ENCODE peak calls at places on chromosomes 12 and 14, in six cellular contexts. J, O, R, X, N and H are unnamed samples.

GRCh38 chr12:29778531-29778930 is 5.2 kb downstream of the TMTC1 start:
- DNase-seq in J (no peak), O (no peak), R (no peak), X (no peak), N (no peak), H (no peak)

GRCh38 chr12:93060071-93060665 is 131.1 kb upstream of the EEA1 start:
- DNase-seq in J (no peak), O (no peak), R (no peak), X (peak), N (no peak), H (no peak)

GRCh38 chr12:120678572-120678971 is 8.4 kb upstream of the MLEC start:
- DNase-seq in J (no peak), O (no peak), R (no peak), X (no peak), N (no peak), H (no peak)

GRCh38 chr12:77932216-77932615 is 101.5 kb downstream of the NAV3 start:
- DNase-seq in J (no peak), O (peak), R (no peak), X (no peak), N (no peak), H (no peak)

GRCh38 chr14:59427653-59428578 is 37.3 kb downstream of the GPR135 start:
- DNase-seq in J (no peak), O (no peak), R (no peak), X (no peak), N (no peak), H (no peak)

GRCh38 chr12:18864900-18865561 is 127.1 kb downstream of the CAPZA3 start:
- DNase-seq in J (no peak), O (no peak), R (no peak), X (no peak), N (peak), H (no peak)

GRCh38 chr12:54349658-54350057 is 14.6 kb downstream of the GPR84 start:
- DNase-seq in J (no peak), O (no peak), R (no peak), X (no peak), N (no peak), H (no peak)

GRCh38 chr12:22190969-22191368 is 143.5 kb downstream of the ST8SIA1 start:
- DNase-seq in J (no peak), O (no peak), R (no peak), X (no peak), N (no peak), H (no peak)

GRCh38 chr14:84237881-84238280 is 1292.1 kb upstream of the FLRT2 start:
- DNase-seq in J (no peak), O (no peak), R (no peak), X (no peak), N (no peak), H (no peak)

GRCh38 chr14:105502446-105503295 is 11.6 kb downstream of the TEDC1 start:
- DNase-seq in J (no peak), O (no peak), R (no peak), X (no peak), N (no peak), H (no peak)

GRCh38 chr12:119419371-119419770 is 84.8 kb downstream of the CCDC60 start:
- DNase-seq in J (no peak), O (no peak), R (no peak), X (no peak), N (no peak), H (no peak)

GRCh38 chr14:32808574-32809098 is 130.0 kb upstream of the NPAS3 start:
- DNase-seq in J (no peak), O (no peak), R (no peak), X (no peak), N (no peak), H (no peak)

GRCh38 chr14:59020382-59020781 is 168.1 kb upstream of the DAAM1 start:
- DNase-seq in J (peak), O (peak), R (peak), X (no peak), N (no peak), H (no peak)

GRCh38 chr14:68979722-68980552 is 835 bp upstream of the ACTN1 start:
- DNase-seq in J (peak), O (peak), R (no peak), X (no peak), N (peak), H (no peak)

GRCh38 chr12:92331383-92331782 is 185.7 kb upstream of the BTG1 start:
- DNase-seq in J (no peak), O (peak), R (no peak), X (no peak), N (no peak), H (no peak)

GRCh38 chr12:27709932-27710591 is 570 bp upstream of the MRPS35 start:
- DNase-seq in J (peak), O (no peak), R (no peak), X (peak), N (peak), H (peak)

GRCh38 chr14:105931808-105932483 is 405.6 kb downstream of the TMEM121 start:
- DNase-seq in J (peak), O (no peak), R (no peak), X (no peak), N (peak), H (no peak)

GRCh38 chr14:103207038-103207403 is 83.8 kb downstream of the TNFAIP2 start:
- DNase-seq in J (no peak), O (peak), R (no peak), X (no peak), N (peak), H (no peak)

GRCh38 chr12:27277846-27278260 is 33.8 kb downstream of the STK38L start:
- DNase-seq in J (peak), O (peak), R (peak), X (peak), N (no peak), H (peak)

GRCh38 chr14:33602396-33602795 is 348.5 kb downstream of the EGLN3 start:
- DNase-seq in J (no peak), O (no peak), R (no peak), X (no peak), N (no peak), H (no peak)

GRCh38 chr14:35032562-35032961 is 13.5 kb upstream of the FAM177A1 start:
- DNase-seq in J (no peak), O (no peak), R (no peak), X (no peak), N (no peak), H (no peak)

DNA sequence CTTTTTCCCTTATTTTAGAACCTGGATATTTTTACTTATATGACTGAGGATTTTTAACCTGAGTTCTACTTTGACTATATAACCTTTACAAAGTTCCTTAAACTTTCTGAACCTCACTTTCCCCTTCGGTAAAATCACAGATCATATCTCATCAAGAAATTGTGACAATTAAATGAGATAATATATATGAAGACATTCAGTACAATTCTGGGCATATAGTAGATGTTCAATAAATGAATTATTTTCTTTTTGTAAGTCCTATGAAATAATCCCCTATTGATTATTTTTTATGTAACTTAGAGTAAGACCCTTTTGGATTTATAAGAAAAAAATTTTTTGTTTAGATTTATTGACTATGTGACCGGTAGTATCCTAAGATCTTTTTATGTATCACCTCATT is 17.6 kb upstream of the FAM177A1 start:
- DNase-seq in J (no peak), O (no peak), R (no peak), X (no peak), N (no peak), H (no peak)
- TF ChIP-seq CTCF in J (no peak), O (no peak), R (no peak), X (no peak), N (no peak), H (no peak)

DNA sequence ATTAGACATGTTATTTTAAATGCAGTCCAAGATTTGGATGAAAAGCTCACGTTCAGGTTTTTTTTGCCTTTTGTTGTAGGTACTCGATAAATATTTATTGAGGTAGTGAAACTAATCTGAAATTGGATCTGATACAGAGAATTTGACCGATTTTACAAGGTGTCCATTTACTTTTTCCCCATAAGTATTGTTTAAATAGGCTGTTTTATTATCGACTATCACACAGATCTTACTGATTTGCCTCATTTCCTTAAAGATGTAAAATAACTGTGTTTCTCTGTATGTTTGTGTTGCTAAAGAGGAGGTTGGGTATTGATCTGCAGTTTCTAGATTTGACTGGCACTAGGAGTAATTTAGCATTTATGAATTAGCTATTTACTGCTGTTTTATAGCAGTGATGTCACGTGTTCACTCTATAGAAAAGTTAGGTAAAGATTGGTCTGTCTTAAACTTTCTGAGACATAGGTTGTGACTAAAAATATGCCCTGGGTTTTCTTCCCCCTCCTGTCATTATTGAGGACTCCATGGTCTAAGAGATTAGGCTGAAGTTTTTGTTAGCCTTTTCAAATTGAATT is 3.5 kb downstream of the RAP1B start:
- DNase-seq in J (no peak), O (no peak), R (no peak), X (no peak), N (no peak), H (no peak)
- TF ChIP-seq REST in J (no peak), O (no peak), R (no peak), X (no peak), N (no peak), H (no peak)

GRCh38 chr12:53208435-53208834 is 1.4 kb upstream of the ITGB7 start:
- DNase-seq in J (no peak), O (no peak), R (no peak), X (no peak), N (no peak), H (no peak)

GRCh38 chr12:53208877-53209463 is 1.9 kb upstream of the ITGB7 start:
- DNase-seq in J (no peak), O (peak), R (no peak), X (no peak), N (no peak), H (no peak)

GRCh38 chr12:53205747-53206146 is 1.3 kb downstream of the ITGB7 start:
- DNase-seq in J (no peak), O (no peak), R (no peak), X (peak), N (no peak), H (no peak)

GRCh38 chr12:53204351-53204750 is 2.7 kb downstream of the ITGB7 start:
- DNase-seq in J (no peak), O (no peak), R (no peak), X (no peak), N (no peak), H (no peak)

GRCh38 chr12:53207042-53207441 is at the start of gene ITGB7:
- DNase-seq in J (no peak), O (peak), R (no peak), X (peak), N (peak), H (no peak)
- H3K27ac ChIP-seq in J (no peak), O (no peak), R (no peak), X (peak), N (no peak), H (no peak)

DNA sequence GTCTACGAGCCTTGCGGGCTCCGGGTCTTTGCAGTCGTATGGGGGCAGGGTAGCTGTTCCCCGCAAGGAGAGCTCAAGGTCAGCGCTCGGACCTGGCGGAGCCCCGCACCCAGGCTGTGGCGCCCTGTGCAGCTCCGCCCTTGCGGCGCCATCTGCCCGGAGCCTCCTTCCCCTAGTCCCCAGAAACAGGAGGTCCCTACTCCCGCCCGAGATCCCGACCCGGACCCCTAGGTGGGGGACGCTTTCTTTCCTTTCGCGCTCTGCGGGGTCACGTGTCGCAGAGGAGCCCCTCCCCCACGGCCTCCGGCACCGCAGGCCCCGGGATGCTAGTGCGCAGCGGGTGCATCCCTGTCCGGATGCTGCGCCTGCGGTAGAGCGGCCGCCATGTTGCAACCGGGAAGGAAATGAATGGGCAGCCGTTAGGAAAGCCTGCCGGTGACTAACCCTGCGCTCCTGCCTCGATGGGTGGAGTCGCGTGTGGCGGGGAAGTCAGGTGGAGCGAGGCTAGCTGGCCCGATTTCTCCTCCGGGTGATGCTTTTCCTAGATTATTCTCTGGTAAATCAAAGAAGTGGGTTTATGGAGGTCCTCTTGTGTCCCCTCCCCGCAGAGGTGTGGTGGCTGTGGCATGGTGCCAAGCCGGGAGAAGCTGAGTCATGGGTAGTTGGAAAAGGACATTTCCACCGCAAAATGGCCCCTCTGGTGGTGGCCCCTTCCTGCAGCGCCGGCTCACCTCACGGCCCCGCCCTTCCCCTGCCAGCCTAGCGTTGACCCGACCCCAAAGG is 788 bp downstream of the GAPDH start:
- DNase-seq in J (peak), O (peak), R (no peak), X (no peak), N (peak), H (no peak)
- TF ChIP-seq CTCF in J (no peak), O (no peak), R (no peak), X (no peak), N (no peak), H (no peak)

GRCh38 chr14:50342211-50343080 is 30.3 kb downstream of the DMAC2L start:
- DNase-seq in J (peak), O (peak), R (no peak), X (no peak), N (peak), H (no peak)

GRCh38 chr14:50344831-50345563 is 32.9 kb downstream of the DMAC2L start:
- DNase-seq in J (no peak), O (no peak), R (no peak), X (no peak), N (no peak), H (no peak)

GRCh38 chr14:50343424-50343823 is 31.3 kb downstream of the DMAC2L start:
- DNase-seq in J (no peak), O (no peak), R (no peak), X (no peak), N (no peak), H (no peak)

GRCh38 chr14:50345891-50346422 is 33.8 kb downstream of the DMAC2L start:
- DNase-seq in J (no peak), O (no peak), R (no peak), X (no peak), N (no peak), H (no peak)

DNA sequence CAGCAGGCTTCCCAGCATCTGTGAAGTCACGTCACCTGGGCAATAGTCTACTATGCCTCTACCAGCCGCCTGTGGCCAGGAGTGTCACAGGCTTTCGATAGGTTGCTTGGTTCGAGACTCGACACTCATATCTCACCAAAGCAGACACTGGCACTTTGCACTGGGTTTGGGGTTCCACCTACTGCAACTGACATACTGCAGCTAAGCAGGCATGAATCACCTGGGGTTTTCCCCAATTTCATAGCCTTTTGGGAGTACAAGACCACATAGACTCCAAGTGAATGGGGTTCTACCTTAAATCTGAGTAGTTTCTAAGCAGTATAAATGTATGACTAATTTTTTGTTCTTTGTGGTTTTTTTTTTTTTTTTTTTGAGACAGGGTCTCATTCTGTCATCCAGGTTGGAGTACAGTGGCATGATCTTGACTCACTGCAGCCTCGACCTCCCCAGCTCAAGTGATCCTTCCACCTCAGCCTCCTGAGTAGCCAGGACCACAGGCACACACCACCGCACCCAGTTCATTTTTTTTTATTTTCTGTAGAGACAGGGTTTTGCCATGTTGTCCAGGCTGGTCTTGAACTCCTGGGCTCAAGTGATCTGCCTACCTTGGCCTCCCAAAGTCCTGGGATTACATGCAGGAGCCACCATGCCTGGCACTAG is 32.1 kb downstream of the DMAC2L start:
- DNase-seq in J (no peak), O (no peak), R (no peak), X (peak), N (no peak), H (no peak)
- TF ChIP-seq REST in J (no peak), O (no peak), R (no peak), X (no peak), N (no peak), H (no peak)

GRCh38 chr14:61177279-61178225 is 103.6 kb downstream of the TMEM30B start:
- DNase-seq in J (no peak), O (peak), R (peak), X (no peak), N (no peak), H (no peak)

GRCh38 chr14:61176686-61177085 is 104.5 kb downstream of the TMEM30B start:
- DNase-seq in J (no peak), O (no peak), R (no peak), X (no peak), N (no peak), H (no peak)

GRCh38 chr14:61179776-61180398 is 101.3 kb downstream of the TMEM30B start:
- DNase-seq in J (no peak), O (no peak), R (no peak), X (no peak), N (no peak), H (no peak)

GRCh38 chr14:61178226-61179060 is 102.7 kb downstream of the TMEM30B start:
- DNase-seq in J (peak), O (no peak), R (peak), X (no peak), N (no peak), H (peak)

GRCh38 chr14:61179061-61179675 is 102.0 kb downstream of the TMEM30B start:
- DNase-seq in J (peak), O (no peak), R (peak), X (no peak), N (no peak), H (no peak)
- H3K27ac ChIP-seq in J (peak), O (no peak), R (peak), X (no peak), N (no peak), H (peak)

DNA sequence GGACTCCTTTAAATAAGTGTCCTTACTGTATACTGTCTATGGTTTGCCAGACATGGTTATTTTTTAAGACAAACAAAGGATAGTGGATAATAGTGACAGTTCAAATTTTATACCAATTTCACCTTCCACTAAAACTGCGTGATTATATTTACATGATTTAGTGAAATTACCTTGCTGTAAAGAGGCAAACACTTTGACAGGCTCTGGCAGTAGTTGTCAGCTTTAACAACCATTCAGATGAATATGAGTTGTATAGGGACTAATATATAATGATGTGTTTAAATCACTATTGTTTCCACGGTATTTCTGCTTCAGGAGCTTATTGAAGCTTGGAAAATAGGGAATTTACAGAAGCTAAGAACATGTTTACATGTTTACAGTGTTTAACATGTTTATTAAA is 1364.0 kb downstream of the FSCB start:
- DNase-seq in J (no peak), O (no peak), R (no peak), X (no peak), N (no peak), H (no peak)
- TF ChIP-seq CTCF in J (no peak), O (no peak), R (no peak), X (no peak), N (no peak), H (no peak)

GRCh38 chr12:99598785-99599184 is 48.8 kb upstream of the GARIN6 start:
- DNase-seq in J (no peak), O (no peak), R (no peak), X (no peak), N (no peak), H (no peak)

GRCh38 chr12:99596762-99597161 is 50.8 kb upstream of the GARIN6 start:
- DNase-seq in J (no peak), O (no peak), R (no peak), X (no peak), N (no peak), H (no peak)

DNA sequence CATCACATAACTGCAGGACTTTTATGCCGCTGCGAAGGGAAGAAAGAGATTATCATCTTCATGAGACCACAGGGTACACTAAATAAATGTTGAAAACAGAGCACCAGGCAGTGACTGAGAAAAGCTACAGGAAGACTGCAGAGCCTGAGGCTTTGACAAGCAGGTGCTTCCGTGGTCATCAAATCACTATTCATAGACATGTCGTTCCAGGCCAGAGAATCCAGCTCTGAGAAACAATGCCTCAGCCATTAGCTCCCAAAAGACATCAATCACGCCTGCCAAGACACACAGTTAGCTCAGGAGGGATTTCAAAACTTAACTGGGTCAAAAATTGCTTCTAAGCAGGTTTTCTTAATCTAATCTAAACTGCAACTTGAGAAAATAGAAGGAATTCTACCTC is 47.2 kb upstream of the GARIN6 start:
- DNase-seq in J (no peak), O (no peak), R (no peak), X (peak), N (no peak), H (no peak)
- TF ChIP-seq REST in J (no peak), O (no peak), R (no peak), X (no peak), N (no peak), H (no peak)